ENCODE peak calls at places on chromosomes 1 and 21, in eight cellular contexts. One of them, this sample, is unnamed.
A peak's percentile ranks its signal among the peaks of the same experiment; 100 is the strongest.

GRCh38 chr1:200388791-200389190 is 21.0 kb downstream of the ZNF281 start:
- DNase-seq in stomach: no peak
- DNase-seq in ovary: no peak
- DNase-seq in keratinocyte: no peak
- DNase-seq in aorta: no peak
- DNase-seq in fibroblast of lung: no peak
- DNase-seq in upper lobe of left lung: no peak
- DNase-seq in psoas muscle: no peak
- DNase-seq in this sample: no peak

GRCh38 chr1:170356585-170356984 is 175.4 kb upstream of the GORAB start:
- DNase-seq in stomach: no peak
- DNase-seq in ovary: no peak
- DNase-seq in keratinocyte: no peak
- DNase-seq in aorta: no peak
- DNase-seq in fibroblast of lung: no peak
- DNase-seq in upper lobe of left lung: no peak
- DNase-seq in psoas muscle: no peak
- DNase-seq in this sample: no peak

GRCh38 chr1:154386643-154387352 is 18.3 kb upstream of the IL6R start:
- DNase-seq in stomach: no peak
- DNase-seq in ovary: no peak
- DNase-seq in keratinocyte: no peak
- DNase-seq in aorta: peak; percentile 66
- DNase-seq in fibroblast of lung: no peak
- DNase-seq in upper lobe of left lung: no peak
- DNase-seq in psoas muscle: no peak
- DNase-seq in this sample: no peak

GRCh38 chr1:97668945-97669344 is 251.9 kb downstream of the DPYD start:
- DNase-seq in stomach: no peak
- DNase-seq in ovary: no peak
- DNase-seq in keratinocyte: no peak
- DNase-seq in aorta: no peak
- DNase-seq in fibroblast of lung: peak; percentile 42
- DNase-seq in upper lobe of left lung: no peak
- DNase-seq in psoas muscle: no peak
- DNase-seq in this sample: no peak

GRCh38 chr1:54650417-54650816 is 8.8 kb downstream of the MROH7 start:
- DNase-seq in stomach: no peak
- DNase-seq in ovary: no peak
- DNase-seq in keratinocyte: no peak
- DNase-seq in aorta: no peak
- DNase-seq in fibroblast of lung: no peak
- DNase-seq in upper lobe of left lung: no peak
- DNase-seq in psoas muscle: no peak
- DNase-seq in this sample: no peak

GRCh38 chr21:40936151-40936550 is 89.2 kb upstream of the DSCAM start:
- DNase-seq in stomach: no peak
- DNase-seq in ovary: no peak
- DNase-seq in keratinocyte: no peak
- DNase-seq in aorta: no peak
- DNase-seq in fibroblast of lung: no peak
- DNase-seq in upper lobe of left lung: no peak
- DNase-seq in psoas muscle: no peak
- DNase-seq in this sample: no peak

GRCh38 chr1:107196973-107197562 is 56.2 kb downstream of the NTNG1 start:
- DNase-seq in stomach: no peak
- DNase-seq in ovary: no peak
- DNase-seq in keratinocyte: no peak
- DNase-seq in aorta: no peak
- DNase-seq in fibroblast of lung: peak; percentile 32
- DNase-seq in upper lobe of left lung: no peak
- DNase-seq in psoas muscle: no peak
- DNase-seq in this sample: peak; percentile 10

GRCh38 chr1:156896490-156897033 is 3.0 kb downstream of the PEAR1 start:
- DNase-seq in stomach: no peak
- DNase-seq in ovary: peak; percentile 55
- DNase-seq in keratinocyte: peak; percentile 80
- DNase-seq in aorta: no peak
- DNase-seq in fibroblast of lung: peak; percentile 84
- DNase-seq in upper lobe of left lung: no peak
- DNase-seq in psoas muscle: no peak
- DNase-seq in this sample: peak; percentile 72

GRCh38 chr1:112956503-112957132 is 622 bp upstream of the SLC16A1 start:
- DNase-seq in stomach: no peak
- DNase-seq in ovary: no peak
- DNase-seq in keratinocyte: no peak
- DNase-seq in aorta: no peak
- DNase-seq in fibroblast of lung: no peak
- DNase-seq in upper lobe of left lung: peak; percentile 86
- DNase-seq in psoas muscle: no peak
- DNase-seq in this sample: no peak

GRCh38 chr1:246608616-246609376 is 42.5 kb downstream of the CNST start:
- DNase-seq in stomach: peak; percentile 93
- DNase-seq in ovary: peak; percentile 41
- DNase-seq in keratinocyte: peak; percentile 71
- DNase-seq in aorta: no peak
- DNase-seq in fibroblast of lung: peak; percentile 94
- DNase-seq in upper lobe of left lung: no peak
- DNase-seq in psoas muscle: peak; percentile 63
- DNase-seq in this sample: peak; percentile 28

GRCh38 chr1:119326251-119326650 is 42.3 kb upstream of the HAO2 start:
- DNase-seq in stomach: no peak
- DNase-seq in ovary: no peak
- DNase-seq in keratinocyte: no peak
- DNase-seq in aorta: no peak
- DNase-seq in fibroblast of lung: no peak
- DNase-seq in upper lobe of left lung: peak; percentile 39
- DNase-seq in psoas muscle: no peak
- DNase-seq in this sample: peak; percentile 40

GRCh38 chr1:203402609-203403337 is 51.9 kb upstream of the FMOD start:
- DNase-seq in stomach: no peak
- DNase-seq in ovary: peak; percentile 54
- DNase-seq in keratinocyte: no peak
- DNase-seq in aorta: no peak
- DNase-seq in fibroblast of lung: peak; percentile 99
- DNase-seq in upper lobe of left lung: no peak
- DNase-seq in psoas muscle: no peak
- DNase-seq in this sample: no peak

GRCh38 chr1:36132029-36132428 is 7.0 kb upstream of the COL8A2 start:
- DNase-seq in stomach: no peak
- DNase-seq in ovary: no peak
- DNase-seq in keratinocyte: no peak
- DNase-seq in aorta: no peak
- DNase-seq in fibroblast of lung: no peak
- DNase-seq in upper lobe of left lung: no peak
- DNase-seq in psoas muscle: no peak
- DNase-seq in this sample: no peak

GRCh38 chr21:38631171-38631570 is 132.9 kb upstream of the ERG start:
- DNase-seq in stomach: no peak
- DNase-seq in ovary: no peak
- DNase-seq in keratinocyte: no peak
- DNase-seq in aorta: no peak
- DNase-seq in fibroblast of lung: no peak
- DNase-seq in upper lobe of left lung: no peak
- DNase-seq in psoas muscle: no peak
- DNase-seq in this sample: no peak

GRCh38 chr1:17274186-17275170 is 25.6 kb downstream of the PADI3 start:
- DNase-seq in stomach: peak; percentile 32
- DNase-seq in ovary: no peak
- DNase-seq in keratinocyte: no peak
- DNase-seq in aorta: peak; percentile 9
- DNase-seq in fibroblast of lung: peak; percentile 15
- DNase-seq in upper lobe of left lung: no peak
- DNase-seq in psoas muscle: peak; percentile 35
- DNase-seq in this sample: peak; percentile 94

GRCh38 chr1:22487781-22488180 is 36.1 kb downstream of the ZBTB40 start:
- DNase-seq in stomach: no peak
- DNase-seq in ovary: no peak
- DNase-seq in keratinocyte: no peak
- DNase-seq in aorta: no peak
- DNase-seq in fibroblast of lung: no peak
- DNase-seq in upper lobe of left lung: no peak
- DNase-seq in psoas muscle: no peak
- DNase-seq in this sample: no peak

GRCh38 chr1:154157520-154158306 is 2.8 kb upstream of the NUP210L start:
- DNase-seq in stomach: peak; percentile 29
- DNase-seq in ovary: no peak
- DNase-seq in keratinocyte: no peak
- DNase-seq in aorta: no peak
- DNase-seq in fibroblast of lung: peak; percentile 21
- DNase-seq in upper lobe of left lung: no peak
- DNase-seq in psoas muscle: no peak
- DNase-seq in this sample: no peak

GRCh38 chr1:176243746-176244145 is 36.7 kb upstream of the COP1 start:
- DNase-seq in stomach: no peak
- DNase-seq in ovary: no peak
- DNase-seq in keratinocyte: no peak
- DNase-seq in aorta: no peak
- DNase-seq in fibroblast of lung: peak; percentile 54
- DNase-seq in upper lobe of left lung: no peak
- DNase-seq in psoas muscle: no peak
- DNase-seq in this sample: no peak

GRCh38 chr1:211731456-211732275 is 56.2 kb upstream of the NEK2 start:
- DNase-seq in stomach: no peak
- DNase-seq in ovary: no peak
- DNase-seq in keratinocyte: no peak
- DNase-seq in aorta: no peak
- DNase-seq in fibroblast of lung: no peak
- DNase-seq in upper lobe of left lung: no peak
- DNase-seq in psoas muscle: no peak
- DNase-seq in this sample: no peak

GRCh38 chr1:111559736-111560279 is 56.4 kb upstream of the ADORA3 start:
- DNase-seq in stomach: no peak
- DNase-seq in ovary: no peak
- DNase-seq in keratinocyte: no peak
- DNase-seq in aorta: no peak
- DNase-seq in fibroblast of lung: peak; percentile 42
- DNase-seq in upper lobe of left lung: no peak
- DNase-seq in psoas muscle: no peak
- DNase-seq in this sample: no peak

GRCh38 chr1:65170511-65171142 is 22.6 kb downstream of the AK4 start:
- DNase-seq in stomach: peak; percentile 72
- DNase-seq in ovary: no peak
- DNase-seq in keratinocyte: no peak
- DNase-seq in aorta: no peak
- DNase-seq in fibroblast of lung: peak; percentile 81
- DNase-seq in upper lobe of left lung: no peak
- DNase-seq in psoas muscle: peak; percentile 35
- DNase-seq in this sample: no peak
- H3K4me3 ChIP-seq in stomach: no peak overlapping the region
- H3K4me3 ChIP-seq in ovary: no peak overlapping the region
- H3K4me3 ChIP-seq in keratinocyte: no peak overlapping the region
- H3K4me3 ChIP-seq in aorta: peak overlapping the region; percentile 31
- H3K4me3 ChIP-seq in fibroblast of lung: no peak overlapping the region
- H3K4me3 ChIP-seq in upper lobe of left lung: no peak overlapping the region
- H3K4me3 ChIP-seq in psoas muscle: peak overlapping the region; percentile 13
- H3K4me3 ChIP-seq in this sample: no peak overlapping the region

GRCh38 chr1:166082601-166083000 is 84.2 kb downstream of the FAM78B start:
- DNase-seq in stomach: no peak
- DNase-seq in ovary: no peak
- DNase-seq in keratinocyte: no peak
- DNase-seq in aorta: no peak
- DNase-seq in fibroblast of lung: no peak
- DNase-seq in upper lobe of left lung: no peak
- DNase-seq in psoas muscle: no peak
- DNase-seq in this sample: no peak

GRCh38 chr1:166080965-166081870 is 85.6 kb downstream of the FAM78B start:
- DNase-seq in stomach: no peak
- DNase-seq in ovary: no peak
- DNase-seq in keratinocyte: no peak
- DNase-seq in aorta: no peak
- DNase-seq in fibroblast of lung: no peak
- DNase-seq in upper lobe of left lung: no peak
- DNase-seq in psoas muscle: no peak
- DNase-seq in this sample: no peak

GRCh38 chr1:166084613-166085012 is 82.2 kb downstream of the FAM78B start:
- DNase-seq in stomach: no peak
- DNase-seq in ovary: no peak
- DNase-seq in keratinocyte: no peak
- DNase-seq in aorta: no peak
- DNase-seq in fibroblast of lung: no peak
- DNase-seq in upper lobe of left lung: peak; percentile 10
- DNase-seq in psoas muscle: no peak
- DNase-seq in this sample: no peak

GRCh38 chr1:166086113-166086908 is 80.5 kb downstream of the FAM78B start:
- DNase-seq in stomach: no peak
- DNase-seq in ovary: no peak
- DNase-seq in keratinocyte: no peak
- DNase-seq in aorta: no peak
- DNase-seq in fibroblast of lung: no peak
- DNase-seq in upper lobe of left lung: no peak
- DNase-seq in psoas muscle: no peak
- DNase-seq in this sample: no peak

GRCh38 chr1:166083887-166084286 is 82.9 kb downstream of the FAM78B start:
- DNase-seq in stomach: no peak
- DNase-seq in ovary: no peak
- DNase-seq in keratinocyte: no peak
- DNase-seq in aorta: no peak
- DNase-seq in fibroblast of lung: no peak
- DNase-seq in upper lobe of left lung: no peak
- DNase-seq in psoas muscle: no peak
- DNase-seq in this sample: no peak
- H3K36me3 ChIP-seq in stomach: no peaks in the 10 kb centered on the region
- H3K36me3 ChIP-seq in ovary: no peaks in the 10 kb centered on the region
- H3K36me3 ChIP-seq in keratinocyte: no peaks in the 10 kb centered on the region
- H3K36me3 ChIP-seq in aorta: no peaks in the 10 kb centered on the region
- H3K36me3 ChIP-seq in fibroblast of lung: no peaks in the 10 kb centered on the region
- H3K36me3 ChIP-seq in upper lobe of left lung: no peaks in the 10 kb centered on the region
- H3K36me3 ChIP-seq in psoas muscle: no peaks in the 10 kb centered on the region
- H3K36me3 ChIP-seq in this sample: no peaks in the 10 kb centered on the region

DNA sequence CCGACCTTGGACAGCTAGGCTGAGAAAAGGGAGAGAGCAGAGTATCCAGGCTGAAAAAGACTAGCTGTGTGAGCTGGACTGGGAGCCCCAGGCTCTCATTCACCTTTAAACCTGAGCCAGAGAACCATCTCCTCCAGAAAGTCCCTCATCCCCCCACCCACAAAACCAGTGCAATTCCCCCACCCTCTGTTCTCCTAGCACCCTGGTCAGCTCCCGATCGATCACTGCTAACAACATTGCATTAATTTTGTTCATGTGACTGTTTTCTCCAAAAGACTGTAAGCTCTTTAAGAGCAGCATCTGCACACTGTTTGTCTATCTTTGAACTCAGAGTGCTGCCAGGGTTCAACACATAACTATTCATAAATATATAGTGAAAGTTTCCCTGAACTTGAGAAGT is 67.1 kb upstream of the NFASC start:
- DNase-seq in stomach: no peak
- DNase-seq in ovary: no peak
- DNase-seq in keratinocyte: no peak
- DNase-seq in aorta: no peak
- DNase-seq in fibroblast of lung: no peak
- DNase-seq in upper lobe of left lung: no peak
- DNase-seq in psoas muscle: no peak
- DNase-seq in this sample: no peak
- H3K27me3 ChIP-seq in stomach: no peaks in the 10 kb centered on the region
- H3K27me3 ChIP-seq in ovary: no peaks in the 10 kb centered on the region
- H3K27me3 ChIP-seq in keratinocyte: no peaks in the 10 kb centered on the region
- H3K27me3 ChIP-seq in aorta: peaks cover 2% of the 10 kb centered on the region
- H3K27me3 ChIP-seq in fibroblast of lung: peaks cover 6% of the 10 kb centered on the region
- H3K27me3 ChIP-seq in upper lobe of left lung: no peaks in the 10 kb centered on the region
- H3K27me3 ChIP-seq in psoas muscle: no peaks in the 10 kb centered on the region
- H3K27me3 ChIP-seq in this sample: peaks cover 7% of the 10 kb centered on the region

GRCh38 chr1:1120866-1121563 is 5.1 kb upstream of the C1orf159 start:
- DNase-seq in stomach: no peak
- DNase-seq in ovary: no peak
- DNase-seq in keratinocyte: no peak
- DNase-seq in aorta: peak; percentile 71
- DNase-seq in fibroblast of lung: no peak
- DNase-seq in upper lobe of left lung: peak; percentile 61
- DNase-seq in psoas muscle: no peak
- DNase-seq in this sample: peak; percentile 63
- H3K4me3 ChIP-seq in stomach: no peak overlapping the region
- H3K4me3 ChIP-seq in ovary: no peak overlapping the region
- H3K4me3 ChIP-seq in keratinocyte: no peak overlapping the region
- H3K4me3 ChIP-seq in aorta: no peak overlapping the region
- H3K4me3 ChIP-seq in fibroblast of lung: no peak overlapping the region
- H3K4me3 ChIP-seq in upper lobe of left lung: no peak overlapping the region
- H3K4me3 ChIP-seq in psoas muscle: no peak overlapping the region
- H3K4me3 ChIP-seq in this sample: no peak overlapping the region